ENCODE peak calls at places on chromosome 4, in nine cellular contexts. N is activated T-cell treated with anti-CD3 and anti-CD28 coated beads for 24 hours, R is ureter, Y is pons, H is immature natural killer cell, X is HTR-8/SVneo, B is amniotic epithelial cell, L is fibroblast of lung, F is AG09319. J is an unnamed sample.

GRCh38 chr4:518569-519083 is 19.6 kb downstream of the PIGG start:
- DNase-seq in L (no peak), Y (no peak), B (no peak), R (no peak), N (no peak), H (no peak), F (no peak), X (no peak), J (no peak)

GRCh38 chr4:78923459-78924312 is 15.6 kb downstream of the PAQR3 start:
- DNase-seq in N (no peak), Y (no peak), H (no peak), B (no peak), X (no peak), L (no peak), F (no peak), R (no peak), J (no peak)

GRCh38 chr4:110778526-110778925 is 155.6 kb upstream of the PITX2 start:
- DNase-seq in X (no peak), H (no peak), F (no peak), R (no peak), N (no peak), Y (no peak), L (peak; percentile 31), B (peak; percentile 52), J (no peak)

GRCh38 chr4:72858328-72858727 is 211.2 kb downstream of the COX18 start:
- DNase-seq in X (peak; percentile 17), B (peak; percentile 100), F (peak; percentile 23), L (peak; percentile 93), H (no peak), N (no peak), R (no peak), Y (no peak), J (no peak)

GRCh38 chr4:140353836-140354235 is 19.6 kb upstream of the SCOC start:
- DNase-seq in N (no peak), L (peak; percentile 28), R (no peak), F (no peak), H (no peak), X (no peak), Y (no peak), B (no peak), J (no peak)

GRCh38 chr4:106365613-106366012 is 3.0 kb downstream of the GIMD1 start:
- DNase-seq in B (peak; percentile 86), F (peak; percentile 56), X (peak; percentile 17), Y (no peak), N (no peak), R (no peak), H (no peak), L (peak; percentile 96), J (no peak)

GRCh38 chr4:139525414-139525813 is 30.6 kb downstream of the SETD7 start:
- DNase-seq in R (no peak), X (no peak), L (no peak), N (no peak), Y (no peak), B (no peak), H (peak; percentile 13), F (no peak), J (no peak)

GRCh38 chr4:141177171-141177570 is 43.5 kb upstream of the ZNF330 start:
- DNase-seq in X (no peak), L (no peak), F (no peak), B (no peak), R (no peak), N (no peak), H (no peak), Y (no peak), J (no peak)

GRCh38 chr4:9898596-9899345 is 117.3 kb downstream of the DRD5 start:
- DNase-seq in B (peak; percentile 1), N (no peak), F (no peak), Y (peak; percentile 57), R (no peak), L (no peak), H (no peak), X (peak; percentile 27), J (no peak)

GRCh38 chr4:174198396-174199179 is 84.9 kb downstream of the FBXO8 start:
- DNase-seq in L (peak; percentile 74), B (peak; percentile 86), H (no peak), N (no peak), Y (no peak), X (peak; percentile 41), R (no peak), F (peak; percentile 30), J (no peak)

GRCh38 chr4:41590591-41590990 is 52.6 kb downstream of the LIMCH1 start:
- DNase-seq in L (no peak), R (peak; percentile 44), X (no peak), F (no peak), N (no peak), B (no peak), H (no peak), Y (peak; percentile 35), J (no peak)

GRCh38 chr4:27684501-27685077 is 823.9 kb downstream of the STIM2 start:
- DNase-seq in B (peak; percentile 65), F (peak; percentile 1), H (no peak), N (no peak), L (peak; percentile 32), X (peak; percentile 11), Y (peak; percentile 72), R (peak; percentile 71), J (peak; percentile 70)

GRCh38 chr4:105808030-105808429 is 87.2 kb upstream of the NPNT start:
- DNase-seq in R (no peak), F (no peak), B (no peak), X (no peak), N (no peak), H (no peak), Y (no peak), L (no peak), J (no peak)

GRCh38 chr4:75497133-75497532 is 17.1 kb downstream of the RCHY1 start:
- DNase-seq in B (peak; percentile 39), R (no peak), L (peak; percentile 36), X (no peak), H (no peak), N (no peak), Y (no peak), F (no peak), J (no peak)

GRCh38 chr4:101191302-101192098 is 155.8 kb downstream of the PPP3CA start:
- DNase-seq in F (peak; percentile 82), R (peak; percentile 80), B (peak; percentile 81), L (peak; percentile 92), H (no peak), X (no peak), N (no peak), Y (peak; percentile 81), J (peak; percentile 79)

GRCh38 chr4:92236907-92237306 is 66.9 kb upstream of the GRID2 start:
- DNase-seq in F (no peak), R (no peak), L (peak; percentile 82), X (no peak), Y (no peak), B (peak; percentile 55), N (no peak), H (no peak), J (no peak)

GRCh38 chr4:7335363-7336066 is 99.2 kb downstream of the PSAPL1 start:
- DNase-seq in R (no peak), X (peak; percentile 67), N (peak; percentile 31), Y (no peak), H (peak; percentile 64), B (peak; percentile 3), F (no peak), L (no peak), J (no peak)

GRCh38 chr4:102259081-102259480 is 86.2 kb downstream of the SLC39A8 start:
- DNase-seq in X (no peak), H (no peak), F (no peak), L (no peak), B (no peak), R (no peak), Y (no peak), N (no peak), J (no peak)

J was measured in hypothalamus.